ENCODE peak calls at places on chromosomes 12 and 14, in four cellular contexts. N, P, L and X are unnamed samples.

GRCh38 chr12:121190523-121191031 is 19.4 kb upstream of the P2RX4 start:
- DNase-seq in N (no peak), P (no peak), L (no peak), X (no peak)

GRCh38 chr12:117120787-117121186 is 21.6 kb upstream of the TESC start:
- DNase-seq in N (no peak), P (no peak), L (no peak), X (no peak)

GRCh38 chr12:46629331-46630229 is 196.2 kb downstream of the SLC38A4 start:
- DNase-seq in N (no peak), P (no peak), L (no peak), X (no peak)

GRCh38 chr12:69998922-69999321 is 173.9 kb downstream of the MYRFL start:
- DNase-seq in N (no peak), P (no peak), L (no peak), X (no peak)

GRCh38 chr12:105705765-105706164 is 375.3 kb downstream of the C12orf75 start:
- DNase-seq in N (peak; percentile 28), P (peak; percentile 33), L (peak; percentile 36), X (peak; percentile 27)

GRCh38 chr12:41769810-41770209 is 374.9 kb downstream of the GXYLT1 start:
- DNase-seq in N (no peak), P (no peak), L (no peak), X (no peak)

GRCh38 chr12:31991815-31992214 is 32.6 kb downstream of the RESF1 start:
- DNase-seq in N (no peak), P (no peak), L (no peak), X (no peak)

GRCh38 chr12:57090924-57091632 is 2.2 kb downstream of the NAB2 start:
- DNase-seq in N (no peak), P (no peak), L (no peak), X (peak; percentile 15)

GRCh38 chr12:613996-614726 is 49.1 kb downstream of the NINJ2 start:
- DNase-seq in N (no peak), P (no peak), L (peak; percentile 31), X (peak; percentile 73)

GRCh38 chr14:89771251-89771650 is 183.3 kb downstream of the EFCAB11 start:
- DNase-seq in N (no peak), P (no peak), L (no peak), X (no peak)

GRCh38 chr12:56954057-56954577 is 3.3 kb downstream of the RDH16 start:
- DNase-seq in N (no peak), P (no peak), L (no peak), X (no peak)

GRCh38 chr14:24172261-24172860 is 481 bp downstream of the REC8 start:
- DNase-seq in N (no peak), P (no peak), L (no peak), X (peak; percentile 79)

GRCh38 chr12:16530268-16530865 is 75.6 kb downstream of the LMO3 start:
- DNase-seq in N (no peak), P (no peak), L (no peak), X (no peak)

GRCh38 chr12:31207799-31208465 is 118.0 kb downstream of the SINHCAF start:
- DNase-seq in N (no peak), P (no peak), L (no peak), X (no peak)

GRCh38 chr12:105418821-105419291 is 88.4 kb downstream of the C12orf75 start:
- DNase-seq in N (no peak), P (no peak), L (no peak), X (no peak)

GRCh38 chr14:104680056-104680805 is 9.2 kb upstream of the INF2 start:
- DNase-seq in N (peak; percentile 21), P (no peak), L (no peak), X (no peak)

GRCh38 chr14:63524537-63525155 is 18.5 kb downstream of the PPP2R5E start:
- DNase-seq in N (no peak), P (no peak), L (no peak), X (no peak)

GRCh38 chr12:53057816-53058500 is 8.1 kb downstream of the TNS2 start:
- DNase-seq in N (no peak), P (no peak), L (no peak), X (no peak)

GRCh38 chr12:105418232-105418631 is 87.7 kb downstream of the C12orf75 start:
- DNase-seq in N (no peak), P (no peak), L (no peak), X (no peak)

GRCh38 chr12:122126713-122127597 is 47.1 kb downstream of the IL31 start:
- DNase-seq in N (no peak), P (no peak), L (peak; percentile 73), X (no peak)

GRCh38 chr12:122423258-122424165 is 1.0 kb upstream of the CLIP1 start:
- DNase-seq in N (no peak), P (peak; percentile 50), L (peak; percentile 64), X (peak; percentile 60)

GRCh38 chr12:116184766-116185165 is 92.7 kb downstream of the MED13L start:
- DNase-seq in N (no peak), P (no peak), L (no peak), X (no peak)

GRCh38 chr12:83793616-83794015 is 1106.9 kb downstream of the TMTC2 start:
- DNase-seq in N (no peak), P (no peak), L (no peak), X (no peak)

GRCh38 chr14:88611878-88612277 is 49.0 kb downstream of the ZC3H14 start:
- DNase-seq in N (no peak), P (no peak), L (no peak), X (peak; percentile 10)

GRCh38 chr12:65918057-65918456 is 93.8 kb downstream of the HMGA2 start:
- DNase-seq in N (no peak), P (no peak), L (no peak), X (no peak)

GRCh38 chr14:94540031-94540794 is 21.0 kb upstream of the SERPINA4 start:
- DNase-seq in N (no peak), P (no peak), L (peak; percentile 69), X (no peak)

GRCh38 chr14:32623300-32624093 is 294.4 kb downstream of the AKAP6 start:
- DNase-seq in N (no peak), P (no peak), L (no peak), X (no peak)

GRCh38 chr12:2649201-2650030 is 145.4 kb upstream of the FKBP4 start:
- DNase-seq in N (no peak), P (no peak), L (no peak), X (peak; percentile 52)

GRCh38 chr12:29889737-29890136 is 106.0 kb upstream of the TMTC1 start:
- DNase-seq in N (peak; percentile 7), P (peak; percentile 52), L (peak; percentile 4), X (peak; percentile 29)

GRCh38 chr14:30874120-30874998 is at the start of gene COCH:
- DNase-seq in N (peak; percentile 82), P (peak; percentile 4), L (peak; percentile 71), X (peak; percentile 92)

GRCh38 chr14:106872619-106873446 is 1346.5 kb downstream of the TMEM121 start:
- DNase-seq in N (peak; percentile 15), P (no peak), L (peak; percentile 84), X (peak; percentile 66)

GRCh38 chr12:27952510-27952909 is 20.0 kb downstream of the PTHLH start:
- DNase-seq in N (no peak), P (no peak), L (no peak), X (no peak)

GRCh38 chr14:67391266-67391665 is 20.7 kb downstream of the PLEK2 start:
- DNase-seq in N (peak; percentile 85), P (no peak), L (no peak), X (no peak)

DNA sequence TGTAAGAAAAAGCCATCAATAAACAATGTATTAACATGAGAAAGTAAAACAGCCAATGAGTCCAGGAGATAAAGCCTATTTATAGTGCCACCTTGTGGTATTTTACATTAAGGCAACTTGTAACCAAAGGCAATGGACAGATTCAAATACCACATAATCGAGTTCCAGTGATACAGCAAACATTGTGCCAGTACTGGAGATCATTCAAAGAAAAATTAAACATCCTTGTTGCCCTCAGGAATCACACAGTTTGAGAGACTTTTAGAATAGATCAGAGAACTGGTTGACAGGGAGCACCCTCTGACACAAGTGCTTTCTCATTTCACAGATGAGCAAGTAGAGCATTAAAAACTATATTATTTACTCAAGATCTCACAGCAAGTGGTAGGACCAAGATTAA is 98.1 kb downstream of the DDHD1 start:
- DNase-seq in N (peak; percentile 32), P (peak; percentile 40), L (peak; percentile 38), X (peak; percentile 45)
- TF ChIP-seq ELF1 in N (no peak), P (no peak), L (no peak), X (no peak)

GRCh38 chr14:54758041-54758440 is 144.6 kb downstream of the GCH1 start:
- DNase-seq in N (no peak), P (no peak), L (no peak), X (no peak)
- TF ChIP-seq ELF1 in N (no peak), P (no peak), L (no peak), X (no peak)

GRCh38 chr12:72349491-72349890 is 77.3 kb downstream of the TRHDE start:
- DNase-seq in N (no peak), P (no peak), L (no peak), X (no peak)

DNA sequence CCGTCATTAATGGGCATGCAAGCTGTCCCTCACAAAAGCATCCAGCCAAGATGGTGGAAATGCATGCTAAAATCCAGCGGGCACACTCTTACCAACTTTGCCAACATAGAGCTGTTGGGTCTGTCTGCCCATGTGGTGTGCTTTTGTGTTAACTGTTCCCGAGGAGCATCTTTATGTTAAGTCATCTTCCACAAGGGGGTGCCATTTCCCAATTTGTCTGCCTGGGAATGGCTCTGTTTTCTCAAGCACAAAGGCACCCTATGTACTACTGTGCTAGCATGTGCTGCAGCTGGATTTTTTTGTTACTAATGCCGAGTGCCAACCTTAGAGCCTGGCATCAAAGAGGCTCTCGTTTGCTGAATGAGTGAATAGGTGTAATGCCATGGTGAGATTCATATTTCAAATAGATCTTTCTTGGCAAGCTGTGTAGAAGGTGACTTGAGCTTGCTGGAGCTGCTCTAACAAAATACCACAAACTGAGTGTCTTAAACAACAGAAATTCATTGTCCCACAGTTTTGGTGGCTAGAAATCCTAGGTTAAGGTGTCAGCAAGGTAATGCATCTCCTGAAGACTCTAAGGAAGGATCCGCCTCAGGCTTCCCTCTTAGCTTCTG is 74.3 kb downstream of the TRHDE start:
- DNase-seq in N (peak; percentile 26), P (peak; percentile 77), L (peak; percentile 62), X (peak; percentile 29)
- TF ChIP-seq ELF1 in N (no peak), P (no peak), L (no peak), X (no peak)

DNA sequence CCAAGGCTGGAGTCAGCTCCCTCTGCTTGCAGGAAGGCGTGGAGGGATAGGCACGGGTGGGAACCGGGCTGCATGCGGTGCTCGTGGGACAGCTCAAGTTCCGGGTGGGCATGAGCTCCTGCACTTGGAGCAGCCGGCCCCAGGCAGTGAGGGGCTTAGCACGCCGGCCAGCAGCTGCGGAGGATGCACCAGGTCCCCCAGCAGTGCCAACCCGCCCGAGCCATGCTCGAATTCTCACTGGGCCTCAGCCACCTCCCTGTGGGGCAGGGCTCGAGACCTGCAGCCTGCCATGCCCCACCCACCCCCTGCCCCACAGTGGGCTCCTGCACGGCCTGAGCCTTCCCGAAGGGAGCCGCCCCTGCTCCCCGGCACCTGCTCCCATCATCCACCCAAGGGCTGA is 1501.8 kb downstream of the AACS start:
- DNase-seq in N (no peak), P (no peak), L (no peak), X (no peak)
- TF ChIP-seq ELF1 in N (no peak), P (no peak), L (no peak), X (no peak)

GRCh38 chr12:95083938-95084337 is 10.5 kb upstream of the NR2C1 start:
- DNase-seq in N (no peak), P (no peak), L (no peak), X (no peak)
- TF ChIP-seq ELF1 in N (no peak), P (no peak), L (no peak), X (no peak)